ENCODE peak calls at places on chromosomes 7 and 10, in ten cellular contexts. O is fibroblast of lung, M is GM23248, U is nephron progenitor cell, F is EL, Y is astrocyte of the spinal cord, J is upper lobe of left lung, G is endodermal cell, V is LoVo, D is dorsolateral prefrontal cortex. E is an unnamed sample.
A peak's percentile ranks its signal among the peaks of the same experiment; 100 is the strongest.

GRCh38 chr7:23696916-23697441 is 13.0 kb upstream of the STK31 start:
- DNase-seq in O (peak; percentile 29), M (peak; percentile 58), U (peak; percentile 72), F (peak; percentile 70), Y (peak; percentile 50), J (peak; percentile 16), G (peak; percentile 94), V (peak; percentile 75), D (no peak), E (peak; percentile 87)

GRCh38 chr10:69801094-69801433 is 642 bp upstream of the COL13A1 start:
- DNase-seq in O (peak; percentile 54), M (peak; percentile 70), U (peak; percentile 78), F (peak; percentile 75), Y (peak; percentile 68), J (no peak), G (peak; percentile 96), V (peak; percentile 56), D (no peak), E (peak; percentile 51)

GRCh38 chr10:14010083-14010551 is 320.6 kb downstream of the FRMD4A start:
- DNase-seq in O (peak; percentile 80), M (peak; percentile 84), U (peak; percentile 46), F (peak; percentile 74), Y (peak; percentile 80), J (no peak), G (peak; percentile 69), V (no peak), D (no peak), E (no peak)

GRCh38 chr10:6406220-6407033 is 173.6 kb downstream of the PRKCQ start:
- DNase-seq in O (peak; percentile 39), M (peak; percentile 66), U (no peak), F (peak; percentile 23), Y (peak; percentile 30), J (no peak), G (no peak), V (peak; percentile 40), D (no peak), E (peak; percentile 48)

GRCh38 chr7:106460792-106461254 is 176.0 kb upstream of the NAMPT start:
- DNase-seq in O (peak; percentile 26), M (no peak), U (no peak), F (peak; percentile 29), Y (no peak), J (no peak), G (no peak), V (peak; percentile 42), D (no peak), E (no peak)

GRCh38 chr10:102814873-102815661 is 22.1 kb downstream of the CYP17A1 start:
- DNase-seq in O (peak; percentile 72), M (peak; percentile 68), U (no peak), F (peak; percentile 44), Y (peak; percentile 72), J (no peak), G (no peak), V (no peak), D (no peak), E (no peak)

GRCh38 chr10:101060951-101061813 is 607 bp upstream of the KAZALD1 start:
- DNase-seq in O (peak; percentile 89), M (peak; percentile 94), U (peak; percentile 99), F (peak; percentile 96), Y (peak; percentile 93), J (peak; percentile 97), G (peak; percentile 98), V (peak; percentile 94), D (peak; percentile 84), E (peak; percentile 95)

GRCh38 chr7:129707910-129708490 is 96.5 kb downstream of the NRF1 start:
- DNase-seq in O (no peak), M (no peak), U (no peak), F (no peak), Y (no peak), J (no peak), G (no peak), V (no peak), D (no peak), E (no peak)

GRCh38 chr10:1567152-1567551 is 170.2 kb downstream of the ADARB2 start:
- DNase-seq in O (no peak), M (no peak), U (no peak), F (no peak), Y (no peak), J (no peak), G (no peak), V (no peak), D (no peak), E (no peak)

GRCh38 chr10:113743594-113743993 is 7.9 kb upstream of the PLEKHS1 start:
- DNase-seq in O (no peak), M (no peak), U (no peak), F (peak; percentile 4), Y (no peak), J (no peak), G (no peak), V (no peak), D (no peak), E (no peak)

GRCh38 chr7:41045556-41046123 is 657.2 kb downstream of the INHBA start:
- DNase-seq in O (no peak), M (no peak), U (no peak), F (no peak), Y (no peak), J (no peak), G (peak; percentile 63), V (peak; percentile 74), D (no peak), E (peak; percentile 46)

GRCh38 chr10:12418000-12418399 is 68.7 kb downstream of the CAMK1D start:
- DNase-seq in O (peak; percentile 74), M (peak; percentile 74), U (no peak), F (no peak), Y (peak; percentile 36), J (no peak), G (no peak), V (no peak), D (no peak), E (no peak)